ENCODE peak calls at places on chromosome 15, in nine cellular contexts. J, P, Q, V, I, B, E, N and X are unnamed samples.

GRCh38 chr15:69664572-69665326 is 212.1 kb downstream of the RPLP1 start:
- DNase-seq in Q (no peak), B (peak), E (no peak), P (no peak), N (no peak), J (no peak), V (no peak), I (no peak), X (no peak)

GRCh38 chr15:91855241-91855640 is 1.7 kb downstream of the SLCO3A1 start:
- DNase-seq in E (no peak), J (no peak), I (no peak), V (no peak), P (no peak), N (no peak), Q (no peak), B (no peak), X (no peak)

GRCh38 chr15:34993877-34994276 is 5.8 kb upstream of the ZNF770 start:
- DNase-seq in P (no peak), Q (no peak), N (no peak), J (no peak), E (no peak), I (no peak), B (no peak), V (no peak), X (no peak)

GRCh38 chr15:59993041-59993750 is 10.9 kb upstream of the FOXB1 start:
- DNase-seq in Q (no peak), J (no peak), B (no peak), E (no peak), I (no peak), N (no peak), P (no peak), V (no peak), X (no peak)

GRCh38 chr15:63843901-63844317 is 10.2 kb upstream of the HERC1 start:
- DNase-seq in V (no peak), B (peak), N (no peak), I (no peak), P (no peak), Q (no peak), E (no peak), J (no peak), X (no peak)

GRCh38 chr15:34297059-34297458 is 40.5 kb downstream of the SLC12A6 start:
- DNase-seq in Q (no peak), B (no peak), P (no peak), E (no peak), N (no peak), J (no peak), V (no peak), I (peak), X (no peak)

GRCh38 chr15:55245058-55245457 is 44.6 kb downstream of the RAB27A start:
- DNase-seq in J (no peak), P (no peak), N (no peak), B (no peak), Q (no peak), V (no peak), E (no peak), I (no peak), X (no peak)

GRCh38 chr15:40506964-40507571 is 36.3 kb downstream of the CHST14 start:
- DNase-seq in P (peak), V (peak), I (peak), B (peak), J (peak), N (peak), Q (peak), E (peak), X (peak)

GRCh38 chr15:43249699-43250203 is 17.0 kb downstream of the TGM5 start:
- DNase-seq in V (no peak), Q (no peak), E (no peak), P (no peak), I (no peak), J (no peak), B (no peak), N (no peak), X (no peak)

GRCh38 chr15:63896336-63897115 is 62.8 kb upstream of the HERC1 start:
- DNase-seq in N (peak), E (no peak), Q (peak), P (no peak), B (peak), V (no peak), J (peak), I (peak), X (no peak)

GRCh38 chr15:25236861-25237155 is 202.0 kb downstream of the UBE3A start:
- DNase-seq in P (no peak), I (no peak), N (no peak), Q (no peak), B (no peak), V (no peak), J (no peak), E (peak), X (no peak)

DNA sequence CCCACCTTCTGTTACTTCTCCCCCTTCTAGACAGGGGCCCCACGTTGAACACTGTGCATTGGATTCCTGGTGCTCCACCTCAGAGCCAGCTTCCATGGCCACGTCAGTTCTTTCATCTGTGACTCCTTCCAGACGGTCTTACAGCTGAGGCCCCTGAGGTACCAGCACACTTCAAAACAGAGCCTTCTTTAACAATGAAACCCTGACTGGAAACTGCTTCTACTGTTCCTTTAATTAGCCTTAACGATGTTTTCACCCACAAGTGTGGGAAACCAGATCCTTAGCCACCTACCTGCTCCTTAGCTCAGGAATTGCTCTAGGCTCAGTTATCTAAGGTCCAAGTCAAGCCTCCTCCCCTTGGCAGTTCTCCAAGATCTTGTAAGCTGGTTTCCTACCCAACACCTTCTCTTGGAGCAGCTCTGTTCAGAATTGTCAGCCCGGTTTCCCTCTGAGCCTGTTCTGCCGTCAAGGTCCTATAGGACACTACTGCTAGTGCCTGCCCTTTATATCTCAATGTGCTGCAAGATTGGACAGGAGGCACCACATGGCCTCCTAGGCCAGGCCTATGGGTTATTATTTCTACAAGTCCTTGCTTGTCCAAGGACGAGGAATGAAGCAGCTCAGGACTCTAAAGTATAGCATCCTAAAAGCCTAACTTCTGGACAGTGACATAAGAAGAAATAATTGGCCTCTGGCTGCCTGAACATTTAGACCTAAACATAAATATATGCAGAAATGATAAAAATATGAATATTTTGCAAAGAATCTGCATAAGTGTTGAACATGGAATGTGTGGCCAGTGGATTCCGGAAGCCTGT is 80.6 kb downstream of the FMN1 start:
- DNase-seq in V (no peak), Q (no peak), P (no peak), N (no peak), B (no peak), J (no peak), E (no peak), I (no peak), X (no peak)
- TF ChIP-seq POLR2A in V (no peak), Q (no peak), P (no peak), N (no peak), B (no peak), J (no peak), E (no peak), I (no peak), X (no peak)

GRCh38 chr15:52518972-52519371 is 9.7 kb downstream of the MYO5A start:
- DNase-seq in Q (no peak), J (no peak), V (no peak), N (no peak), B (no peak), I (no peak), E (no peak), P (no peak), X (no peak)

GRCh38 chr15:52518487-52518886 is 10.2 kb downstream of the MYO5A start:
- DNase-seq in N (no peak), V (no peak), I (peak), Q (no peak), P (no peak), B (no peak), E (no peak), J (no peak), X (no peak)

GRCh38 chr15:52514482-52514881 is 14.2 kb downstream of the MYO5A start:
- DNase-seq in Q (no peak), E (no peak), N (no peak), V (no peak), B (no peak), I (no peak), P (no peak), J (no peak), X (no peak)

GRCh38 chr15:52511084-52511483 is 17.6 kb downstream of the MYO5A start:
- DNase-seq in B (no peak), P (no peak), Q (no peak), V (no peak), N (no peak), I (no peak), E (no peak), J (no peak), X (no peak)

DNA sequence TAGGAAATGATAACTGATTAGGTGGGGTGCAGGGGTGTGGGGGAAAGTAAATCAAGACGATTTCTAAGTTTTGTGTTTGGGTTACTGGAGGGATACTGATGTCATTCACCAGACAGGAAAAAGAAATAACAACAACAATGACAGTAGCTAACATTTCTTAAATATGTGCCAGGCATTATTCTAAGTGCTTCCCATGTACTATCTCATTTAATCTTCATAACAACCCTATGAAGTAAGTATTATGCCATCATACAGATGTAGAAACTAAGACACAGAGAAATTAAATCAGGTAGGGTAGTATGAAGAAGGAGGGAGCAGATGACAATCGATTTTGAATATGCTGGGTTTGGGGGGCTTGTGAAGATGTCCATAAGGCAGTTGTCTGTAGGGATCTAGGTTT is 13.3 kb downstream of the MYO5A start:
- DNase-seq in V (no peak), P (no peak), J (no peak), B (no peak), N (no peak), E (no peak), Q (no peak), I (no peak), X (no peak)
- H3K27ac ChIP-seq in V (no peak), P (no peak), J (no peak), B (no peak), N (no peak), E (no peak), Q (no peak), I (no peak), X (no peak)

DNA sequence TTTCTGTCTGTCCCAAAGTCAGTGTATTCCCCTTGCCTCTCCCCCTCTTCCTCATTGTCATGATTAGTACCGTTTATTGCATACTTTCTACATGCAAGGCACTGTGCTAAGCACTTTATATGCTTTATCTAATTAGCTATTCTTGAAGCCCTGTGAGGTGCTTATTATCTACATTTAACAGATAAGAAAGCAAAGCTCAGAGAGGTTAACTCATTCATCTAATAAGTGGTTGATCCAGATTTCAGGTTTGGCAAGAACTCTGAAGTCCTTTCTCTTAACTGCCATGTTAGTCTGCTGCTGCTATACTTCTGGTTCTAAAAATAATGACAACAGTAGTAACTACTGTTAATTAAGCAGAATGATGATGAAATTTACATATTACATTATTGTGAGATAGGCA is 13.5 kb downstream of the IQGAP1 start:
- DNase-seq in B (no peak), J (no peak), N (no peak), V (no peak), E (no peak), I (peak), P (no peak), Q (no peak), X (no peak)
- H3K4me3 ChIP-seq in B (no peak), J (no peak), N (no peak), V (no peak), E (no peak), I (no peak), P (no peak), Q (no peak), X (peak)

GRCh38 chr15:49895337-49896223 is 223.5 kb downstream of the ATP8B4 start:
- DNase-seq in V (no peak), N (no peak), P (no peak), Q (no peak), B (no peak), J (no peak), E (no peak), I (no peak), X (no peak)
- TF ChIP-seq POLR2A in V (no peak), N (no peak), P (no peak), Q (no peak), B (no peak), J (no peak), E (no peak), I (no peak), X (no peak)